ENCODE peak calls at places on chromosomes 13 and 19, in six cellular contexts. X is heart right ventricle, B is BJ, O is colonic mucosa, C is AG09319, F is adrenal gland. G is an unnamed sample.
A peak's percentile ranks its signal among the peaks of the same experiment; 100 is the strongest.

GRCh38 chr19:46716013-46716671 is 772 bp downstream of the PRKD2 start:
- DNase-seq in X (no peak), B (no peak), O (peak; percentile 44), C (no peak), F (peak; percentile 44), G (no peak)

GRCh38 chr13:25095862-25096453 is at the start of gene PABPC3:
- DNase-seq in X (no peak), B (no peak), O (no peak), C (no peak), F (no peak), G (no peak)

GRCh38 chr19:10102787-10103236 is 334 bp upstream of the ANGPTL6 start:
- DNase-seq in X (no peak), B (no peak), O (no peak), C (no peak), F (no peak), G (peak; percentile 75)

GRCh38 chr19:1925544-1925943 is 15.4 kb upstream of the CSNK1G2 start:
- DNase-seq in X (no peak), B (no peak), O (no peak), C (no peak), F (no peak), G (no peak)

GRCh38 chr13:77509221-77509620 is 26.3 kb upstream of the SCEL start:
- DNase-seq in X (no peak), B (no peak), O (no peak), C (no peak), F (no peak), G (no peak)

GRCh38 chr19:13079542-13079986 is 23.1 kb downstream of the LYL1 start:
- DNase-seq in X (peak; percentile 71), B (peak; percentile 70), O (peak; percentile 84), C (peak; percentile 87), F (no peak), G (no peak)

GRCh38 chr19:40744554-40745401 is 5.5 kb downstream of the ACTMAP start:
- DNase-seq in X (no peak), B (no peak), O (no peak), C (no peak), F (no peak), G (peak; percentile 42)

GRCh38 chr19:47537493-47537892 is 22.6 kb upstream of the NAPA start:
- DNase-seq in X (no peak), B (no peak), O (no peak), C (no peak), F (no peak), G (no peak)

GRCh38 chr19:35248310-35249145 is at the start of gene LSR:
- DNase-seq in X (no peak), B (no peak), O (peak; percentile 92), C (no peak), F (peak; percentile 84), G (peak; percentile 97)

GRCh38 chr13:34640179-34640929 is 301.7 kb upstream of the NBEA start:
- DNase-seq in X (no peak), B (no peak), O (no peak), C (no peak), F (no peak), G (no peak)

GRCh38 chr13:36214163-36214921 is at the start of gene SOHLH2:
- DNase-seq in X (no peak), B (no peak), O (no peak), C (no peak), F (no peak), G (no peak)

GRCh38 chr13:80707000-80707983 is 366.4 kb upstream of the SPRY2 start:
- DNase-seq in X (no peak), B (no peak), O (no peak), C (no peak), F (no peak), G (no peak)

GRCh38 chr13:21175656-21176194 is 627 bp downstream of the SKA3 start:
- DNase-seq in X (no peak), B (peak; percentile 4), O (no peak), C (no peak), F (no peak), G (no peak)

GRCh38 chr19:32646556-32646955 is 28.4 kb downstream of the ANKRD27 start:
- DNase-seq in X (no peak), B (no peak), O (no peak), C (no peak), F (no peak), G (no peak)

GRCh38 chr13:47903836-47904235 is 97.2 kb downstream of the SUCLA2 start:
- DNase-seq in X (no peak), B (peak; percentile 31), O (no peak), C (no peak), F (peak; percentile 6), G (no peak)

GRCh38 chr13:109412232-109412935 is 374.0 kb downstream of the IRS2 start:
- DNase-seq in X (peak; percentile 57), B (no peak), O (peak; percentile 26), C (no peak), F (peak; percentile 73), G (no peak)

GRCh38 chr13:53112522-53112921 is 83.9 kb downstream of the OLFM4 start:
- DNase-seq in X (no peak), B (no peak), O (no peak), C (no peak), F (no peak), G (no peak)

GRCh38 chr19:33303791-33304759 is 1.7 kb upstream of the CEBPA start:
- DNase-seq in X (no peak), B (no peak), O (no peak), C (no peak), F (no peak), G (peak; percentile 34)

GRCh38 chr19:41691268-41691970 is 3.3 kb upstream of the CEACAM7 start:
- DNase-seq in X (no peak), B (no peak), O (peak; percentile 55), C (no peak), F (no peak), G (peak; percentile 34)

GRCh38 chr19:37977992-37978391 is 71.0 kb downstream of the SIPA1L3 start:
- DNase-seq in X (no peak), B (no peak), O (no peak), C (no peak), F (peak; percentile 31), G (peak; percentile 40)

GRCh38 chr19:19562665-19563347 is 24.7 kb downstream of the CILP2 start:
- DNase-seq in X (no peak), B (no peak), O (no peak), C (no peak), F (no peak), G (no peak)
- TF ChIP-seq CTCF in X (no peak), B (no peak), O (no peak), C (no peak), F (no peak), G (no peak)

DNA sequence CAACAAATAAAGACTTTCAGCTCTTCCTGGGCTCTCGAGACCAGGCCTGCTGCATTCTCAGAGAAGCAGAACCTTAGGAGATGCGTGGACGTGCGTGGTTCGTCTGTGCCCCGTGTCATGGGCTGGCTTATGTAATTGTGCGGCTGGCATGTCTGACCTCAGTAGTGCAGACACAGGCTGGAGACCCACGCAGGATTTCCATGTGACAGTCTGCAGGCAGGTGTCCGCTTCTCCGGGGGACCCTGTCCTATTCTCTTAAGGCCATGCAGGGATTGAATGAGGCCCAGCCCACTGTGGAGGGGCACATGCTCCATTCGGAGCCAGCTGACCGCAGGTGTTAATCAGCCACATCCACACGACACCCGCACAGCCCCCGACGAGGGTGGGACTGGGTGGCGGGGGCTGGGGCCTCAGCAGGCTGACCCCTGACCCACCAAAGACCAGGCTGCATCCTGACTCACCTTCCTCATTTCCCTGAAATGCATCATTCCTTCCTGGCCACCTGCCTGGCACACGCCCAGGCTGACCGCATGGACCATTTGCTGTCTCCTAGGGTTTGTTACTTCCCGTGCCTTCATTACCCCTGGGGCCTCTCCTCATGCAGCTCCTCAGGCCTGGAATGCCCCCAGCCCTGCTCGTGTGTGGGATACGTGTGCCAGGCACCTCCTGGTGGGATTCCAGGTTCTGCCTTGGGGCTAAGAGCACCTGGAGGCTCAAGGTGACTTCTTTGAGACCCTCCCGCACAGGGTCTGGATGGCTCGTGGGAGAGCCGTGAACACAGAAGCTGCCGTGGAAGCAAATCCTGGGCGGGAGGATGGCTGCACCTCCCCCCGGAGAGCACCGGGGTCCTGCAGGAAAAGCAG is 10.7 kb upstream of the MCF2L start:
- DNase-seq in X (no peak), B (no peak), O (no peak), C (no peak), F (peak; percentile 8), G (no peak)
- TF ChIP-seq CTCF in X (no peak), B (no peak), O (no peak), C (no peak), F (no peak), G (no peak)

DNA sequence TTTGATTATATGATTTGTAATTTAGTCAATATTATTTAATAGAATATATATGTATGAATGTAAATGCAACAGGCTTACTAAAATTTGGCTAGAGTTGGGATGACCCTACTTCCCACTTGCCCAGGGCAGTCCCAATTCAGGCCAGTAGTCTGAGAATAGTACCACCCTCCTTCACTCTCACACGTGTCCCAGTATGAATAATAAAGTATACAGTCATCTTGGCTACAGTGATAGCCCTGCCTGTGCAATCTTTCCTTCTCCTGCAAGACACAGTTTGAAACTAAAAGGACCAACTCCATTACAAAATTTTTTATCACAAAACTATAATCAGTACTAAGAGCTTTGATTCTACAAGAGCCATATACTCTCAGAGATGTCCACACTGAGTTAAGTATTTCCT is 76.2 kb downstream of the SACS start:
- DNase-seq in X (no peak), B (no peak), O (no peak), C (no peak), F (no peak), G (no peak)
- TF ChIP-seq CTCF in X (no peak), B (no peak), O (no peak), C (no peak), F (no peak), G (no peak)

GRCh38 chr13:40535345-40535836 is 131.1 kb downstream of the FOXO1 start:
- DNase-seq in X (no peak), B (no peak), O (no peak), C (no peak), F (peak; percentile 8), G (no peak)

GRCh38 chr13:40536443-40537113 is 129.9 kb downstream of the FOXO1 start:
- DNase-seq in X (no peak), B (no peak), O (peak; percentile 71), C (no peak), F (peak; percentile 52), G (no peak)

GRCh38 chr13:40540707-40541044 is 125.8 kb downstream of the FOXO1 start:
- DNase-seq in X (no peak), B (no peak), O (no peak), C (no peak), F (no peak), G (no peak)

GRCh38 chr13:40537146-40537895 is 129.1 kb downstream of the FOXO1 start:
- DNase-seq in X (no peak), B (no peak), O (no peak), C (no peak), F (no peak), G (no peak)

DNA sequence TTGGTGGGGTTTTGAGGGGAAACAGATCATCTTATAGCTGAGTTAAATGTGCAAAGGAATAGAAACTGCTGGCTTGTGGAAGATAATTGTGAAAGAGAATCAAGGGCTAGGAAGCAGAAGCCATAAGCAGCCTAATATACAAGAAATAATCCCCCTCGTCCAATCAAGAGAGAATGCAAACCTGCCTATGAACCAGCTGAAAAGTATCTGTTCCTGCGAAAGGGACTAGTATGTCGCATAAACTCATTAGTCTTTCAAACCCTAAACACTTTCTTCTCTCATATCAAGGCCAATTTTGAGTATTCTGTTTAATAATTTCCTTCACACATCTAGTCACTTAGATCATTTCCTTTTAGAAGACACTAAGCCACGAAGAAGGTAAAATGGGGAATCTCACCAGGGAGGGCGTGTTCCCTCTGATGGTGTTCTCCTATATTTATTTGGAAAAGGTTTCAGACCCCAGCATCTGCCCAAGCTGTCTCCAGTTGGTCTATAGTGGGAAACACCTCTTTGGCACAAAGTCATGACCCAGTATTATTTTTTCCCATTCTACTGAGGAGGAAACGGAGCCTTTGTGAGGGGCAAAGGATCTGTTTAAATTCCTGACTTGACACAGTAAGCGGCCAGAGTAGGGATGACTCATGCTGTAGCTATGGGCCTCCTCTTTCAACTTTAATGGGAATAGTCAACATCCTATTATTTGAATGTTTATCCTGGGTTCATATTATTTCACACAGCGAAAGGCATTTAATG is 126.3 kb downstream of the FOXO1 start:
- DNase-seq in X (no peak), B (peak; percentile 54), O (no peak), C (no peak), F (peak; percentile 50), G (no peak)
- TF ChIP-seq CTCF in X (no peak), B (no peak), O (no peak), C (no peak), F (no peak), G (no peak)